ENCODE peak calls at places on chromosomes 5 and 9, in eight cellular contexts. A is GM13976, R is AG09319, L is fibroblast of the aortic adventitia, P is uterus, D is GM13977, F is choroid plexus epithelial cell, W is HFFc6. I is an unnamed sample.

GRCh38 chr9:116365056-116365471 is 211.5 kb downstream of the PAPPA start:
- DNase-seq in A (no peak), F (peak), D (no peak), P (peak), L (peak), W (peak), R (peak), I (no peak)

GRCh38 chr9:131559416-131560000 is 14.2 kb downstream of the PRRT1B start:
- DNase-seq in D (no peak), W (no peak), L (no peak), A (no peak), R (no peak), F (no peak), P (no peak), I (no peak)

GRCh38 chr5:17079562-17079961 is 137.9 kb upstream of the BASP1 start:
- DNase-seq in A (no peak), F (no peak), W (no peak), P (no peak), D (no peak), R (no peak), L (peak), I (no peak)

GRCh38 chr5:102910240-102911226 is 155.4 kb downstream of the PAM start:
- DNase-seq in R (no peak), L (peak), W (peak), F (peak), A (no peak), P (no peak), D (no peak), I (no peak)

GRCh38 chr5:38925154-38925925 is 79.5 kb downstream of the OSMR start:
- DNase-seq in R (no peak), L (peak), D (no peak), W (peak), P (no peak), F (peak), A (no peak), I (no peak)

GRCh38 chr5:143229896-143230675 is 173.4 kb downstream of the NR3C1 start:
- DNase-seq in D (peak), P (no peak), L (peak), A (peak), W (no peak), R (no peak), F (no peak), I (peak)

GRCh38 chr9:121286973-121287721 is 19.2 kb downstream of the GSN start:
- DNase-seq in D (no peak), W (peak), P (peak), A (no peak), L (peak), R (peak), F (peak), I (peak)

GRCh38 chr5:152987156-152987555 is 503.3 kb upstream of the GRIA1 start:
- DNase-seq in W (no peak), D (no peak), L (no peak), F (no peak), R (no peak), A (no peak), P (no peak), I (no peak)

GRCh38 chr5:127210082-127210481 is 80.5 kb upstream of the MEGF10 start:
- DNase-seq in P (no peak), A (no peak), D (no peak), L (no peak), R (no peak), W (no peak), F (no peak), I (no peak)

GRCh38 chr9:105832311-105832710 is 138.0 kb downstream of the TMEM38B start:
- DNase-seq in A (no peak), R (no peak), W (peak), P (no peak), F (no peak), L (no peak), D (no peak), I (no peak)

GRCh38 chr5:153965102-153965645 is 73.5 kb downstream of the FAM114A2 start:
- DNase-seq in L (peak), D (peak), A (peak), F (peak), R (no peak), W (peak), P (peak), I (peak)

GRCh38 chr5:177495243-177496060 is 2.0 kb downstream of the PDLIM7 start:
- DNase-seq in W (peak), A (no peak), R (peak), L (peak), F (peak), D (peak), P (peak), I (peak)

GRCh38 chr9:61671276-61671973 is 481.6 kb downstream of the SPATA31A7 start:
- DNase-seq in W (no peak), D (no peak), F (no peak), L (no peak), A (peak), R (no peak), P (peak), I (no peak)

GRCh38 chr9:16207161-16207560 is 654.3 kb downstream of the CCDC171 start:
- DNase-seq in A (no peak), P (peak), W (no peak), R (no peak), F (peak), L (peak), D (peak), I (peak)

GRCh38 chr9:120894404-120895226 is 17.6 kb upstream of the PHF19 start:
- DNase-seq in P (peak), R (no peak), A (no peak), W (no peak), D (no peak), L (peak), F (peak), I (no peak)

GRCh38 chr5:123670981-123671557 is 159.1 kb downstream of the CSNK1G3 start:
- DNase-seq in F (peak), P (peak), D (peak), W (peak), R (no peak), A (peak), L (peak), I (peak)

GRCh38 chr5:1105350-1106265 is 6.3 kb downstream of the SLC12A7 start:
- DNase-seq in P (no peak), L (peak), R (no peak), A (peak), W (no peak), D (peak), F (no peak), I (peak)

GRCh38 chr5:59179704-59180103 is 596.8 kb downstream of the RAB3C start:
- DNase-seq in R (no peak), P (no peak), D (no peak), A (no peak), L (no peak), W (no peak), F (no peak), I (no peak)

GRCh38 chr9:105967798-105968197 is 273.5 kb downstream of the TMEM38B start:
- DNase-seq in A (no peak), L (no peak), D (no peak), P (no peak), R (no peak), W (no peak), F (no peak), I (no peak)

GRCh38 chr5:138754699-138755057 is 1.5 kb downstream of the CTNNA1 start:
- DNase-seq in W (no peak), P (no peak), R (no peak), L (no peak), D (no peak), A (no peak), F (no peak), I (no peak)

GRCh38 chr5:138753794-138754698 is 821 bp downstream of the CTNNA1 start:
- DNase-seq in R (peak), W (peak), F (peak), P (peak), L (peak), D (peak), A (peak), I (peak)

GRCh38 chr5:138752951-138753793 is at the start of gene CTNNA1:
- DNase-seq in W (peak), F (peak), L (peak), A (peak), D (peak), P (peak), R (no peak), I (peak)

GRCh38 chr5:138755084-138755748 is 2.0 kb downstream of the CTNNA1 start:
- DNase-seq in D (peak), P (no peak), L (no peak), F (no peak), A (peak), R (no peak), W (no peak), I (no peak)

DNA sequence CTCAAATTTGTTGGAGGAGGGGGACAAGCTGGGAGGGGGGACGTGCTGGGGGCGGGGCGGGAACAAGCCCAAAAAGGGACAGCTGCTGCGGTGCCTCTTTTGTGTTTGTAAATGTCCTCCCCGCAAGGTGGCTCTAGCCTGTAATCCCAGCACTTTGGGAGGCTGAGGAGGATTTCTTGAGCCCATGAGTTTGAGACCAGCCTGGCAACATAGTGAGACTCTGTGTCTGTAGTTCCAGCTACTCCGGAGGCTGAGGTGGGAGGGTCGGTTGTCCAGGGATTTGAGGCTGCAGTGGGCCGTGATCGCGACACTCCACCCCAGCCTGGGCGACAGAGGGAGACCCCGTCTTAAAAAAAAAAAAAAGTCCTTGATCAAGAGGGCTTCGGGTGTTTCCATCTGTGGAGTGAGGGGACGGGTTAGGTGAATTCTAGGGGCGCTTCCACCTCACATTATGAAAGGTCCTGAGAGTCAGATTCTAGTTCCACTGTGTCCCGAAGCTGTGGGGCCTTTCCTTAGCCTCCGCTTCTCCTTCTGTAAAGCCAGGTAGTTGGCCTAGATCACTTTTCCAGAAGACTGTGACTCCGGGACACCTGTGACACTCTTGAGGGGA is 779 bp upstream of the CTNNA1 start:
- DNase-seq in L (peak), D (no peak), F (peak), A (no peak), W (peak), P (peak), R (no peak), I (no peak)
- TF ChIP-seq CTCF in L (peak), D (no peak), F (peak), A (peak), W (peak), P (no peak), R (peak), I (no peak)

GRCh38 chr9:35811364-35812024 is 568 bp downstream of the SPAG8 start:
- DNase-seq in A (no peak), D (no peak), P (no peak), F (peak), R (no peak), L (peak), W (no peak), I (no peak)
- TF ChIP-seq CTCF in A (no peak), D (no peak), P (no peak), F (no peak), R (no peak), L (no peak), W (no peak), I (no peak)

DNA sequence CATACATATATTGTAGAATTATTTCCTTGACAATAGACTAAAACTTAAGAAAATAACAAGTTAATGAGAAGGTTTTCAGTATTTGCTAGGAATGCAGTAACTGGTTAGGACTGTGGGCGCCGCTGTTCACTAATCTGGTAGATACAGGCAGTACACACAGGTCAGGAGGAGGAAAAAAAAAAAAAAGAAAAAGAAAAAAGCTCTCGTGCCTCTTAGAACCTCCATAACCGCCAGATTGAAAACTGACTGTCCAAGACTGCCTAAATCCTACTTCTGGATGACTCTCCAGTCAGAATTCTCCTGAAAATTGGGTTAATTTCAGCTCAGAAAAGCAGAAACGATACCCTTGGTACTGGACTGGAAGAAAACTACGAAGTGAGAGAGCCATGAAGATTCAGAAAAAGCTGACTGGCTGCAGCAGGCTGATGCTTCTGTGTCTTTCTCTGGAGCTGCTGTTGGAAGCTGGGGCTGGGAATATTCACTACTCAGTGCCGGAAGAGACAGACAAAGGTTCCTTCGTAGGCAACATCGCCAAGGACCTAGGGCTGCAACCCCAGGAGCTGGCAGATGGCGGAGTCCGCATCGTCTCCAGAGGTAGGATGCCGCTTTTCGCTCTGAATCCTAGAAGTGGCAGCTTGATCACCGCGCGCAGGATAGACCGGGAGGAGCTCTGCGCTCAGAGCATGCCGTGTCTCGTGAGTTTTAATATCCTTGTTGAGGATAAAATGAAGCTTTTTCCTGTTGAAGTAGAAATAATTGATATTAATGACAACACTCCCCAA is at the start of gene PCDHGA1:
- DNase-seq in R (peak), W (peak), F (peak), P (no peak), A (peak), D (no peak), L (peak), I (peak)
- TF ChIP-seq CTCF in R (peak), W (peak), F (peak), P (no peak), A (peak), D (peak), L (peak), I (no peak)

DNA sequence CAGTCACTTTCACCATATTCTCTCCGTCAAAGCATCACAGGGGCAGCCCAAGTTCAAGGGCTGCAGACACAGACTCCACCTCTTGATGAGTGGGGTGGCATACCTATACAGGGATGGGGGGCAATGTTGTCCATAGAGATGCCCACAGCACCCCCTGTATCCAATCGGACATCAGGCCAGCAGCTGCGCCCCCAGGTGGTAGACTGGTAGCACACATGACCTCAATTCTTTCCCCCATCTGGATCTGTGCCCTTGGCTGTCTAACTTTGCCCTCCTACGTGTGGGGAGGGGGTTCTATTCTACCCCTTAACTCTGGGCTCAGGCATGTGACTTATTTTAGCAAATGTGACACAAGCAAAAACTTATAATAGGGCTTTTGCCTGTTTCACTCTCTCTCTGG is 84.0 kb upstream of the SLC25A48 start:
- DNase-seq in D (no peak), P (no peak), F (no peak), R (no peak), W (no peak), A (no peak), L (no peak), I (no peak)
- TF ChIP-seq CTCF in D (peak), P (no peak), F (peak), R (peak), W (peak), A (no peak), L (no peak), I (no peak)

DNA sequence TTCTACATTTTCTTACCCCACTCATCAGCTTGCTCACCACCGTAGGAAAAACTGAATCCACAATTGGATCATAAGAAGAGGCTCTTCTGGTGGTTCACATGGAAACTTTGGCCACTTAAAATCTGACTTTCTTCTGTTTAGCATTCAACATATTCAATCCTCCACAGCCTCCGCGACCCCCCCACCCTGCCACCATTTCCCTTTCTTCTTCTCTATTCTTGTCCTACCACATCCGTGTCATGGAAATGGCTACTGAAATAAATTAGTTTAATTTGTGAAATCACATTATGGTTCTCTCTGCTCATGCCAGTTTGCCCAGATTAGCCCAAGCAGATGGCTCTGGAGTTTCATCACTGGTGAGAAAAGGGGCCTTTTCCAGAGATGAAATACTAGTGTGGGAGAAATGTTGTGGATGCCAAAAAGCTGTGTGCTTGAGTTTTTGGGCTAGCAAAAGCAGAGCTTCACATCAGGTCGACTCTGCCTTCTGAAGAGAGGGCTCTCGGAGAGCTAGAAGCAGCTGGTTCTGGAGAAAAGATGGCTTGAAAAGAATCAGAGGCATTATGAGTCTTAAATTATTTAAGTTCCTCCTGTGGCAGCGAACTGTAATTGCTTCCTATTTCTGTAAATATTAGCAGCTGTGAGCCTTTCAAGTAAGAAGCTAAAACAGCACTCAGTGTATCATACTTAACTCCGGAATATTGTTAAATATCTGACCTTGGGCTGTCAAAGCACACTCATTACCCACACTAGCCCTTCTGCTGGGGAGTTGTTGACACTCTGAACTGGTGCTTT is 107.1 kb downstream of the MAT2B start:
- DNase-seq in A (no peak), P (no peak), L (no peak), W (no peak), F (peak), R (no peak), D (no peak), I (no peak)
- TF ChIP-seq CTCF in A (no peak), P (no peak), L (no peak), W (no peak), F (no peak), R (no peak), D (no peak), I (no peak)

GRCh38 chr5:78473747-78474146 is 113.3 kb downstream of the SCAMP1 start:
- DNase-seq in A (no peak), D (no peak), P (no peak), W (no peak), R (no peak), F (no peak), L (no peak), I (no peak)

GRCh38 chr5:78475370-78475769 is 115.0 kb downstream of the SCAMP1 start:
- DNase-seq in A (no peak), D (no peak), R (no peak), L (no peak), W (no peak), F (no peak), P (no peak), I (no peak)

GRCh38 chr5:78476795-78477194 is 116.4 kb downstream of the SCAMP1 start:
- DNase-seq in D (no peak), P (no peak), L (no peak), R (no peak), A (no peak), W (no peak), F (no peak), I (no peak)

GRCh38 chr5:78467744-78468357 is 107.4 kb downstream of the SCAMP1 start:
- DNase-seq in W (peak), R (peak), L (peak), A (peak), F (peak), D (peak), P (no peak), I (no peak)

GRCh38 chr5:78472469-78473106 is 112.2 kb downstream of the SCAMP1 start:
- DNase-seq in D (no peak), R (no peak), L (peak), P (no peak), F (peak), W (peak), A (no peak), I (no peak)
- TF ChIP-seq CTCF in D (peak), R (peak), L (peak), P (no peak), F (peak), W (peak), A (no peak), I (no peak)